ENCODE peak calls at places on chromosomes 1 and 21, in six cellular contexts. V is A549, E is upper lobe of right lung, G is tibial nerve, C is uterus, H is left ventricle myocardium inferior. N is an unnamed sample.

GRCh38 chr1:34794001-34794789 is 1.4 kb downstream of the GJA4 start:
- DNase-seq in V (no peak), E (no peak), G (no peak), C (no peak), H (no peak), N (no peak)

GRCh38 chr1:168397806-168398205 is 117.1 kb downstream of the TBX19 start:
- DNase-seq in V (no peak), E (no peak), G (no peak), C (no peak), H (no peak), N (no peak)

GRCh38 chr21:39057121-39057520 is 126.1 kb downstream of the PSMG1 start:
- DNase-seq in V (no peak), E (no peak), G (no peak), C (no peak), H (no peak), N (no peak)

GRCh38 chr1:17293681-17294415 is 14.1 kb upstream of the PADI4 start:
- DNase-seq in V (no peak), E (no peak), G (no peak), C (no peak), H (no peak), N (no peak)

GRCh38 chr1:1954831-1955441 is 35.9 kb upstream of the TMEM52 start:
- DNase-seq in V (no peak), E (no peak), G (no peak), C (no peak), H (no peak), N (no peak)

GRCh38 chr21:39860600-39860999 is 6.6 kb upstream of the PCP4 start:
- DNase-seq in V (no peak), E (no peak), G (no peak), C (no peak), H (no peak), N (no peak)

GRCh38 chr1:156497078-156497742 is 3.4 kb downstream of the MEF2D start:
- DNase-seq in V (no peak), E (peak), G (no peak), C (peak), H (no peak), N (no peak)

GRCh38 chr1:190475394-190476250 is 2.0 kb downstream of the BRINP3 start:
- DNase-seq in V (no peak), E (peak), G (no peak), C (no peak), H (no peak), N (no peak)

GRCh38 chr1:183293243-183293642 is 107.2 kb downstream of the LAMC2 start:
- DNase-seq in V (no peak), E (no peak), G (no peak), C (no peak), H (no peak), N (no peak)

GRCh38 chr1:59640851-59641250 is 173.9 kb upstream of the HOOK1 start:
- DNase-seq in V (no peak), E (no peak), G (no peak), C (no peak), H (peak), N (no peak)

GRCh38 chr1:168408531-168409242 is 128.0 kb downstream of the TBX19 start:
- DNase-seq in V (peak), E (no peak), G (no peak), C (no peak), H (no peak), N (no peak)

GRCh38 chr21:37914211-37914900 is 1.9 kb downstream of the KCNJ6 start:
- DNase-seq in V (no peak), E (peak), G (no peak), C (no peak), H (no peak), N (no peak)

GRCh38 chr1:59427155-59427554 is 130.3 kb downstream of the FGGY start:
- DNase-seq in V (peak), E (no peak), G (no peak), C (no peak), H (no peak), N (no peak)

GRCh38 chr1:192633533-192634258 is 2.3 kb upstream of the RGS13 start:
- DNase-seq in V (no peak), E (no peak), G (no peak), C (no peak), H (no peak), N (no peak)

GRCh38 chr1:43314233-43314632 is 13.5 kb downstream of the TIE1 start:
- DNase-seq in V (no peak), E (no peak), G (no peak), C (no peak), H (no peak), N (no peak)

GRCh38 chr1:19038096-19038495 is 81.6 kb upstream of the IFFO2 start:
- DNase-seq in V (no peak), E (peak), G (no peak), C (no peak), H (no peak), N (no peak)

GRCh38 chr1:94247146-94248094 is 10.0 kb upstream of the ARHGAP29 start:
- DNase-seq in V (peak), E (peak), G (peak), C (peak), H (peak), N (no peak)

GRCh38 chr1:203448521-203449061 is 27.0 kb upstream of the PRELP start:
- DNase-seq in V (no peak), E (no peak), G (peak), C (peak), H (peak), N (no peak)

GRCh38 chr1:96116707-96117106 is 604.9 kb upstream of the PTBP2 start:
- DNase-seq in V (no peak), E (no peak), G (no peak), C (no peak), H (no peak), N (no peak)

GRCh38 chr1:119046429-119047039 is 58.4 kb upstream of the TBX15 start:
- DNase-seq in V (no peak), E (no peak), G (no peak), C (peak), H (no peak), N (no peak)

GRCh38 chr21:41090981-41091380 is 77.0 kb upstream of the BACE2 start:
- DNase-seq in V (no peak), E (no peak), G (no peak), C (no peak), H (no peak), N (no peak)

GRCh38 chr1:109539676-109540075 is at the start of gene GPR61:
- DNase-seq in V (no peak), E (no peak), G (no peak), C (no peak), H (no peak), N (no peak)

GRCh38 chr1:232029297-232029696 is 402.7 kb downstream of the DISC1 start:
- DNase-seq in V (no peak), E (no peak), G (no peak), C (no peak), H (no peak), N (no peak)

GRCh38 chr1:185886671-185887070 is 152.5 kb downstream of the HMCN1 start:
- DNase-seq in V (no peak), E (no peak), G (no peak), C (no peak), H (no peak), N (no peak)

DNA sequence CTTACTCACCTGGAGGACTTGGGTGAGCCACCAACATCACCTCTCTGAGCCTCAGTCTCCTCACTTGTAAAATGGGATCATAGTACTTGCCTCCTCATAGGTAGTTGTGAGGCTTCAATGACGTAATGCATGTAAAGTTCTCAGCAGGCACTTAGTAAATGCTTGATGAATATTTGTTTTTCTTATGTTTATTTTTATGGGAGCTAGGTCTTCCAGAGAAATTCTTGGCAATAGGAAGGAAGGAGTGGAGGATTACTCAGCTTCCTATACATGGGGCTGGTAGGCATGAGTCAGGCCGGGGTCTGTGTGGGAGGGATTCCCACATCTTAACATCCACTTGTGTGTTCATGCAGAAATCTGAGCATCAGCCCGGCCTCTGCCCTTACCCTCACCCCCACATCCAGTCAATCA is 95.4 kb upstream of the USP24 start:
- DNase-seq in V (peak), E (no peak), G (no peak), C (no peak), H (no peak), N (peak)
- H3K27ac ChIP-seq in V (peak), E (no peak), G (no peak), C (no peak), H (no peak), N (no peak)

GRCh38 chr1:12208764-12209494 is 20.9 kb upstream of the VPS13D start:
- DNase-seq in V (peak), E (peak), G (peak), C (peak), H (peak), N (peak)
- TF ChIP-seq CTCF in V (peak), E (peak), G (peak), C (peak), H (peak), N (peak)

GRCh38 chr1:78619803-78620579 is at the start of gene IFI44L:
- DNase-seq in V (no peak), E (no peak), G (peak), C (peak), H (peak), N (no peak)
- H3K4me3 ChIP-seq in V (no peak), E (peak), G (peak), C (peak), H (peak), N (peak)

DNA sequence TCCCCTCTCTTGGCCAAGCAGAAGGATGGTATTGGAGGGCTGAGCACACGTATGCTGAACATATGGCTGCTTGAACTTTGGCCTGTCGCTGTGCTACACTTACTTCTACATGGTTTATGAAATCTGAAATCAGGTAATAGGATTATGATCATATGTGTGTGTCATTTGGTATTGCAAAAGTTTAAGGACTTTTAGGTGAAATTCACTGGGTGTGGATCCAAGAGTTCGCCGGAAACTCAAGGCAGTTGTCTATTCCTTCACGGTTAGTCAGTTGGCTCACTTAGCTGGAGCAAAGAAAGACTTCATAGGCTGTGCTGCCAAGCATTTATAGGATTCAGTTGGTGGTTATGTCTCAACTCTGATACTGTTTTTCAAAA is 918 bp downstream of the UAP1 start:
- DNase-seq in V (no peak), E (no peak), G (no peak), C (peak), H (no peak), N (no peak)
- H3K27ac ChIP-seq in V (peak), E (peak), G (peak), C (peak), H (peak), N (peak)

DNA sequence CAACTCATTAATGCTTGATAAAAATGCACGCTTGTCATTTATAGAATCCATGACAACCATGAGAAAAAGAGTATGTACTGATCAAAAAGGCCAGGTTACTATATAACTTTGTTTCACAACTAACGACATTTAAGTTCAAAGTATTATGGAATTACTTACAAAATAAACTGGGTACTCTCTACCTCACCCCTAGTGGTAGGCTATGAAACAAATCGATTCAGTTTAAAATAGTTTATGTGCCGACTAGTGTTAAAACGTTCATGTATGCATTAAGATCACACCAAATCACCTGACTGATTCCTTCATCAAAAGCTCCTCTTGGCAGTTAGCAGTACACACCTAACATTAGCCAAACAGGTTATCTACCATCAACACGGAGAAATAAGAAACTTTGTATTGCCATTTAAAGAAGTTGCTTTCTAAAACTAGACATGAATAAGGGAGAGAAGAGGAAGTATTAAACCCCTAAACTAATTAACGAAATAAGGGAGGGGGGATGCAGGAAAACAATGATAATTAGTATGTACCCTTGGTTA is 137.1 kb downstream of the AKT3 start:
- DNase-seq in V (no peak), E (no peak), G (no peak), C (no peak), H (no peak), N (no peak)
- TF ChIP-seq CTCF in V (peak), E (peak), G (no peak), C (no peak), H (peak), N (no peak)

GRCh38 chr1:221729771-221730170 is 12.1 kb downstream of the DUSP10 start:
- DNase-seq in V (no peak), E (no peak), G (no peak), C (no peak), H (no peak), N (no peak)

GRCh38 chr1:221736714-221737113 is 5.2 kb downstream of the DUSP10 start:
- DNase-seq in V (no peak), E (no peak), G (no peak), C (no peak), H (no peak), N (no peak)

GRCh38 chr1:221735976-221736375 is 5.9 kb downstream of the DUSP10 start:
- DNase-seq in V (no peak), E (no peak), G (no peak), C (no peak), H (no peak), N (no peak)

GRCh38 chr1:221732052-221732451 is 9.8 kb downstream of the DUSP10 start:
- DNase-seq in V (no peak), E (no peak), G (no peak), C (no peak), H (no peak), N (no peak)

GRCh38 chr1:221734187-221734586 is 7.7 kb downstream of the DUSP10 start:
- DNase-seq in V (no peak), E (no peak), G (no peak), C (no peak), H (no peak), N (no peak)
- H3K4me3 ChIP-seq in V (no peak), E (no peak), G (no peak), C (no peak), H (no peak), N (no peak)

GRCh38 chr1:41467673-41468072 is 16.8 kb downstream of the EDN2 start:
- DNase-seq in V (no peak), E (no peak), G (no peak), C (no peak), H (no peak), N (no peak)
- H3K27ac ChIP-seq in V (no peak), E (no peak), G (no peak), C (no peak), H (no peak), N (no peak)

GRCh38 chr1:92298573-92299476 is at the start of the genes GLMN and RPAP2:
- DNase-seq in V (peak), E (peak), G (peak), C (peak), H (peak), N (peak)
- TF ChIP-seq CTCF in V (peak), E (no peak), G (no peak), C (peak), H (peak), N (peak)